ENCODE peak calls at places on chromosomes 13 and 19, in seven cellular contexts. One of them, this sample, is unnamed.

GRCh38 chr13:103156346-103156998 is 90.3 kb upstream of the SLC10A2 start:
- DNase-seq in A673: no peak
- DNase-seq in caudate nucleus: peak
- DNase-seq in stimulated activated CD4-positive, alpha-beta T cell treated with anti-CD3 and anti-CD28 coated beads, Interleukin-4, amount 100 ng/mL, for 48 hours: no peak
- DNase-seq in psoas muscle: no peak
- DNase-seq in nucleus accumbens: no peak
- DNase-seq in MM.1S: no peak
- DNase-seq in this sample: no peak

GRCh38 chr13:113117335-113117872 is 5.2 kb upstream of the F10 start:
- DNase-seq in A673: no peak
- DNase-seq in caudate nucleus: no peak
- DNase-seq in stimulated activated CD4-positive, alpha-beta T cell treated with anti-CD3 and anti-CD28 coated beads, Interleukin-4, amount 100 ng/mL, for 48 hours: no peak
- DNase-seq in psoas muscle: no peak
- DNase-seq in nucleus accumbens: no peak
- DNase-seq in MM.1S: no peak
- DNase-seq in this sample: no peak

GRCh38 chr19:39411006-39411831 is 1.2 kb upstream of the PLEKHG2 start:
- DNase-seq in A673: no peak
- DNase-seq in caudate nucleus: no peak
- DNase-seq in stimulated activated CD4-positive, alpha-beta T cell treated with anti-CD3 and anti-CD28 coated beads, Interleukin-4, amount 100 ng/mL, for 48 hours: no peak
- DNase-seq in psoas muscle: peak
- DNase-seq in nucleus accumbens: no peak
- DNase-seq in MM.1S: peak
- DNase-seq in this sample: peak

GRCh38 chr13:101308247-101309013 is 107.9 kb downstream of the NALCN start:
- DNase-seq in A673: no peak
- DNase-seq in caudate nucleus: no peak
- DNase-seq in stimulated activated CD4-positive, alpha-beta T cell treated with anti-CD3 and anti-CD28 coated beads, Interleukin-4, amount 100 ng/mL, for 48 hours: no peak
- DNase-seq in psoas muscle: no peak
- DNase-seq in nucleus accumbens: no peak
- DNase-seq in MM.1S: no peak
- DNase-seq in this sample: no peak

GRCh38 chr13:29524641-29525040 is 70.8 kb downstream of the SLC7A1 start:
- DNase-seq in A673: no peak
- DNase-seq in caudate nucleus: no peak
- DNase-seq in stimulated activated CD4-positive, alpha-beta T cell treated with anti-CD3 and anti-CD28 coated beads, Interleukin-4, amount 100 ng/mL, for 48 hours: no peak
- DNase-seq in psoas muscle: no peak
- DNase-seq in nucleus accumbens: no peak
- DNase-seq in MM.1S: no peak
- DNase-seq in this sample: no peak

GRCh38 chr19:35986664-35987570 is 8.1 kb upstream of the SDHAF1 start:
- DNase-seq in A673: peak
- DNase-seq in caudate nucleus: peak
- DNase-seq in stimulated activated CD4-positive, alpha-beta T cell treated with anti-CD3 and anti-CD28 coated beads, Interleukin-4, amount 100 ng/mL, for 48 hours: peak
- DNase-seq in psoas muscle: peak
- DNase-seq in nucleus accumbens: peak
- DNase-seq in MM.1S: no peak
- DNase-seq in this sample: no peak

GRCh38 chr13:103055166-103055565 is 11.1 kb downstream of the SLC10A2 start:
- DNase-seq in A673: no peak
- DNase-seq in caudate nucleus: no peak
- DNase-seq in stimulated activated CD4-positive, alpha-beta T cell treated with anti-CD3 and anti-CD28 coated beads, Interleukin-4, amount 100 ng/mL, for 48 hours: no peak
- DNase-seq in psoas muscle: no peak
- DNase-seq in nucleus accumbens: no peak
- DNase-seq in MM.1S: no peak
- DNase-seq in this sample: no peak

GRCh38 chr19:31597616-31598015 is 248.4 kb upstream of the TSHZ3 start:
- DNase-seq in A673: no peak
- DNase-seq in caudate nucleus: no peak
- DNase-seq in stimulated activated CD4-positive, alpha-beta T cell treated with anti-CD3 and anti-CD28 coated beads, Interleukin-4, amount 100 ng/mL, for 48 hours: no peak
- DNase-seq in psoas muscle: no peak
- DNase-seq in nucleus accumbens: no peak
- DNase-seq in MM.1S: no peak
- DNase-seq in this sample: no peak

GRCh38 chr13:46062190-46062589 is 9.6 kb upstream of the ZC3H13 start:
- DNase-seq in A673: no peak
- DNase-seq in caudate nucleus: no peak
- DNase-seq in stimulated activated CD4-positive, alpha-beta T cell treated with anti-CD3 and anti-CD28 coated beads, Interleukin-4, amount 100 ng/mL, for 48 hours: no peak
- DNase-seq in psoas muscle: no peak
- DNase-seq in nucleus accumbens: no peak
- DNase-seq in MM.1S: no peak
- DNase-seq in this sample: no peak

GRCh38 chr13:49714757-49715156 is 23.5 kb upstream of the EBPL start:
- DNase-seq in A673: no peak
- DNase-seq in caudate nucleus: no peak
- DNase-seq in stimulated activated CD4-positive, alpha-beta T cell treated with anti-CD3 and anti-CD28 coated beads, Interleukin-4, amount 100 ng/mL, for 48 hours: no peak
- DNase-seq in psoas muscle: no peak
- DNase-seq in nucleus accumbens: no peak
- DNase-seq in MM.1S: no peak
- DNase-seq in this sample: no peak

GRCh38 chr13:58773280-58773859 is 1141.8 kb downstream of the PCDH17 start:
- DNase-seq in A673: no peak
- DNase-seq in caudate nucleus: no peak
- DNase-seq in stimulated activated CD4-positive, alpha-beta T cell treated with anti-CD3 and anti-CD28 coated beads, Interleukin-4, amount 100 ng/mL, for 48 hours: no peak
- DNase-seq in psoas muscle: no peak
- DNase-seq in nucleus accumbens: no peak
- DNase-seq in MM.1S: no peak
- DNase-seq in this sample: no peak

GRCh38 chr13:99178636-99179035 is 22.0 kb upstream of the UBAC2 start:
- DNase-seq in A673: no peak
- DNase-seq in caudate nucleus: no peak
- DNase-seq in stimulated activated CD4-positive, alpha-beta T cell treated with anti-CD3 and anti-CD28 coated beads, Interleukin-4, amount 100 ng/mL, for 48 hours: no peak
- DNase-seq in psoas muscle: no peak
- DNase-seq in nucleus accumbens: no peak
- DNase-seq in MM.1S: no peak
- DNase-seq in this sample: no peak